ENCODE peak calls at places on chromosomes 12 and 14, in five cellular contexts. A is NCI-H1105, G is fibroblast of lung, X is Ammon's horn, D is C1 segment of cervical spinal cord. R is an unnamed sample.
A peak's percentile ranks its signal among the peaks of the same experiment; 100 is the strongest.

GRCh38 chr12:115008951-115009350 is 325.0 kb upstream of the TBX3 start:
- DNase-seq in A (no peak), G (no peak), X (peak; percentile 39), D (no peak), R (no peak)

GRCh38 chr14:99166506-99166905 is 105.5 kb downstream of the BCL11B start:
- DNase-seq in A (no peak), G (no peak), X (no peak), D (no peak), R (no peak)

GRCh38 chr14:100417466-100417865 is 94.3 kb downstream of the SLC25A47 start:
- DNase-seq in A (no peak), G (peak; percentile 92), X (peak; percentile 80), D (peak; percentile 24), R (peak; percentile 66)

GRCh38 chr14:35897616-35898111 is 71.5 kb downstream of the BRMS1L start:
- DNase-seq in A (no peak), G (no peak), X (peak; percentile 94), D (peak; percentile 64), R (no peak)

GRCh38 chr12:6281081-6281809 is 29.2 kb upstream of the PLEKHG6 start:
- DNase-seq in A (no peak), G (no peak), X (no peak), D (no peak), R (no peak)

GRCh38 chr12:12715459-12716150 is 1.6 kb upstream of the CDKN1B start:
- DNase-seq in A (peak; percentile 35), G (no peak), X (peak; percentile 32), D (peak; percentile 12), R (no peak)

GRCh38 chr14:71652368-71652767 is 279.9 kb upstream of the RGS6 start:
- DNase-seq in A (no peak), G (no peak), X (no peak), D (no peak), R (no peak)

GRCh38 chr12:55743131-55743921 is 404 bp downstream of the GDF11 start:
- DNase-seq in A (peak; percentile 31), G (peak; percentile 74), X (peak; percentile 60), D (no peak), R (no peak)

GRCh38 chr12:49923878-49924610 is 20.3 kb upstream of the FAIM2 start:
- DNase-seq in A (no peak), G (no peak), X (no peak), D (no peak), R (no peak)

GRCh38 chr12:39364196-39364595 is 78.7 kb downstream of the KIF21A start:
- DNase-seq in A (no peak), G (no peak), X (no peak), D (no peak), R (no peak)

GRCh38 chr14:23478109-23478698 is 8.7 kb downstream of the NGDN start:
- DNase-seq in A (peak; percentile 62), G (peak; percentile 75), X (peak; percentile 76), D (no peak), R (no peak)

GRCh38 chr14:50312734-50313054 is 570 bp downstream of the DMAC2L start:
- DNase-seq in A (no peak), G (peak; percentile 50), X (no peak), D (no peak), R (no peak)

GRCh38 chr14:72559227-72559626 is 334.7 kb downstream of the DPF3 start:
- DNase-seq in A (no peak), G (peak; percentile 29), X (no peak), D (no peak), R (no peak)

R was measured in BJ.